ENCODE peak calls at places on chromosomes 4 and X, in six cellular contexts. P, H, X, J, L and E are unnamed samples.

GRCh38 chr4:8135666-8136065 is 22.9 kb downstream of the ABLIM2 start:
- DNase-seq in P (no peak), H (no peak), X (no peak), J (no peak), L (no peak), E (no peak)

GRCh38 chrX:33087411-33087810 is 123.9 kb downstream of the DMD start:
- DNase-seq in P (no peak), H (no peak), X (no peak), J (no peak), L (no peak), E (no peak)

GRCh38 chrX:34521563-34521962 is 135.5 kb downstream of the TMEM47 start:
- DNase-seq in P (no peak), H (no peak), X (peak), J (no peak), L (no peak), E (peak)

GRCh38 chr4:3709061-3709845 is 56.9 kb upstream of the ADRA2C start:
- DNase-seq in P (no peak), H (peak), X (no peak), J (no peak), L (no peak), E (no peak)

GRCh38 chr4:161256172-161256571 is 907.6 kb downstream of the FSTL5 start:
- DNase-seq in P (no peak), H (no peak), X (no peak), J (no peak), L (peak), E (peak)

GRCh38 chrX:25020391-25021131 is 4.8 kb upstream of the ARX start:
- DNase-seq in P (no peak), H (no peak), X (no peak), J (no peak), L (no peak), E (no peak)

GRCh38 chrX:27336466-27337091 is 126.6 kb downstream of the PPP4R3C start:
- DNase-seq in P (peak), H (no peak), X (peak), J (no peak), L (peak), E (peak)

GRCh38 chr4:155809835-155810234 is 51.0 kb downstream of the GUCY1B1 start:
- DNase-seq in P (no peak), H (no peak), X (peak), J (peak), L (peak), E (peak)

GRCh38 chr4:3813151-3813905 is 47.1 kb downstream of the ADRA2C start:
- DNase-seq in P (no peak), H (no peak), X (no peak), J (no peak), L (no peak), E (no peak)

GRCh38 chrX:47482065-47482511 is 934 bp downstream of the ZNF41 start:
- DNase-seq in P (no peak), H (no peak), X (no peak), J (no peak), L (no peak), E (no peak)

GRCh38 chrX:22662776-22663175 is 337.0 kb upstream of the DDX53 start:
- DNase-seq in P (no peak), H (no peak), X (no peak), J (no peak), L (no peak), E (peak)

GRCh38 chrX:22542641-22543040 is 269.9 kb downstream of the CBLL2 start:
- DNase-seq in P (no peak), H (no peak), X (no peak), J (no peak), L (no peak), E (no peak)

GRCh38 chr4:179625391-179625790 is 2183.2 kb upstream of the AGA start:
- DNase-seq in P (no peak), H (no peak), X (peak), J (no peak), L (no peak), E (peak)

GRCh38 chr4:176753049-176753448 is 39.7 kb downstream of the VEGFC start:
- DNase-seq in P (no peak), H (no peak), X (peak), J (no peak), L (no peak), E (peak)

GRCh38 chr4:40283968-40284367 is 51.2 kb upstream of the CHRNA9 start:
- DNase-seq in P (peak), H (no peak), X (no peak), J (no peak), L (peak), E (peak)

GRCh38 chrX:27583976-27584375 is 6.2 kb upstream of the DCAF8L2 start:
- DNase-seq in P (no peak), H (no peak), X (peak), J (no peak), L (no peak), E (peak)

GRCh38 chr4:79237836-79238235 is 88.0 kb downstream of the NAA11 start:
- DNase-seq in P (no peak), H (no peak), X (no peak), J (no peak), L (no peak), E (no peak)

GRCh38 chrX:130080791-130081367 is 29.4 kb downstream of the ELF4 start:
- DNase-seq in P (no peak), H (no peak), X (no peak), J (no peak), L (no peak), E (no peak)

GRCh38 chr4:161252520-161253141 is 911.2 kb downstream of the FSTL5 start:
- DNase-seq in P (no peak), H (no peak), X (peak), J (no peak), L (peak), E (peak)

GRCh38 chr4:76745264-76745663 is 152.7 kb downstream of the SOWAHB start:
- DNase-seq in P (no peak), H (no peak), X (peak), J (no peak), L (no peak), E (peak)

GRCh38 chr4:73445383-73446335 is 9.6 kb downstream of the AFP start:
- DNase-seq in P (no peak), H (no peak), X (no peak), J (no peak), L (no peak), E (no peak)

GRCh38 chr4:185276036-185276435 is 66.6 kb downstream of the SNX25 start:
- DNase-seq in P (no peak), H (no peak), X (peak), J (no peak), L (no peak), E (peak)

GRCh38 chrX:148133099-148133725 is 152.1 kb downstream of the FMR1NB start:
- DNase-seq in P (no peak), H (no peak), X (peak), J (no peak), L (no peak), E (peak)

GRCh38 chr4:3827616-3828492 is 61.7 kb downstream of the ADRA2C start:
- DNase-seq in P (no peak), H (no peak), X (peak), J (no peak), L (no peak), E (no peak)

GRCh38 chr4:174318829-174319764 is 35.4 kb downstream of the CEP44 start:
- DNase-seq in P (no peak), H (no peak), X (peak), J (no peak), L (peak), E (peak)

GRCh38 chr4:108786351-108786750 is 23.5 kb upstream of the ETNPPL start:
- DNase-seq in P (no peak), H (no peak), X (no peak), J (no peak), L (no peak), E (no peak)

GRCh38 chrX:13669246-13669689 is 16.3 kb downstream of the TCEANC start:
- DNase-seq in P (peak), H (peak), X (peak), J (no peak), L (peak), E (peak)

GRCh38 chr4:189765271-189765670 is 175.4 kb upstream of the FRG1 start:
- DNase-seq in P (no peak), H (no peak), X (no peak), J (no peak), L (no peak), E (no peak)

GRCh38 chrX:139126493-139126892 is 404.0 kb upstream of the F9 start:
- DNase-seq in P (no peak), H (no peak), X (no peak), J (no peak), L (no peak), E (peak)

GRCh38 chr4:16693040-16693506 is 205.4 kb downstream of the LDB2 start:
- DNase-seq in P (no peak), H (no peak), X (no peak), J (no peak), L (no peak), E (no peak)

GRCh38 chr4:99024481-99025275 is 29.2 kb downstream of the METAP1 start:
- DNase-seq in P (no peak), H (no peak), X (no peak), J (no peak), L (no peak), E (peak)